ENCODE peak calls at places on chromosomes 5 and 9, in four cellular contexts. S is mammary epithelial cell, I is fibroblast of mammary gland, Q is psoas muscle. E is an unnamed sample.

GRCh38 chr9:127614961-127615360 is 2.9 kb downstream of the STXBP1 start:
- DNase-seq in S (no peak), I (peak), Q (peak), E (no peak)

GRCh38 chr5:169637085-169637855 is at the start of gene DOCK2:
- DNase-seq in S (no peak), I (no peak), Q (peak), E (peak)

GRCh38 chr9:4077499-4078102 is 222.3 kb downstream of the GLIS3 start:
- DNase-seq in S (peak), I (peak), Q (peak), E (peak)

GRCh38 chr5:108379722-108380530 is 2.0 kb downstream of the FBXL17 start:
- DNase-seq in S (no peak), I (peak), Q (no peak), E (peak)

GRCh38 chr5:74040065-74040551 is 414.1 kb downstream of the ARHGEF28 start:
- DNase-seq in S (peak), I (peak), Q (no peak), E (no peak)

GRCh38 chr5:57456531-57457135 is 26.0 kb downstream of the ACTBL2 start:
- DNase-seq in S (no peak), I (no peak), Q (no peak), E (no peak)

GRCh38 chr5:171306141-171306540 is 2.9 kb upstream of the TLX3 start:
- DNase-seq in S (no peak), I (no peak), Q (no peak), E (no peak)

GRCh38 chr9:755454-756381 is 85.8 kb upstream of the DMRT1 start:
- DNase-seq in S (peak), I (peak), Q (no peak), E (peak)

GRCh38 chr5:138656916-138657315 is 81.7 kb upstream of the HSPA9 start:
- DNase-seq in S (no peak), I (no peak), Q (no peak), E (no peak)

GRCh38 chr9:89377411-89377810 is 59.1 kb downstream of the SECISBP2 start:
- DNase-seq in S (no peak), I (no peak), Q (no peak), E (no peak)

GRCh38 chr9:69254223-69254622 is 70.8 kb upstream of the ENTREP1 start:
- DNase-seq in S (no peak), I (no peak), Q (no peak), E (no peak)

GRCh38 chr9:113523421-113524141 is 60.1 kb downstream of the RGS3 start:
- DNase-seq in S (no peak), I (peak), Q (peak), E (peak)

GRCh38 chr5:20276061-20276958 is 288.3 kb upstream of the CDH18 start:
- DNase-seq in S (peak), I (peak), Q (peak), E (no peak)

GRCh38 chr5:9222054-9222738 is 323.7 kb downstream of the SEMA5A start:
- DNase-seq in S (no peak), I (no peak), Q (no peak), E (no peak)

GRCh38 chr9:89888677-89889076 is 283.9 kb downstream of the GADD45G start:
- DNase-seq in S (no peak), I (no peak), Q (no peak), E (no peak)

GRCh38 chr9:104025109-104025508 is 69.0 kb upstream of the SMC2 start:
- DNase-seq in S (peak), I (peak), Q (no peak), E (no peak)

GRCh38 chr5:142806769-142807377 is 36.7 kb downstream of the ARHGAP26 start:
- DNase-seq in S (no peak), I (no peak), Q (no peak), E (no peak)

GRCh38 chr5:142805339-142805738 is 35.2 kb downstream of the ARHGAP26 start:
- DNase-seq in S (no peak), I (no peak), Q (no peak), E (no peak)

GRCh38 chr5:142800776-142801494 is 30.8 kb downstream of the ARHGAP26 start:
- DNase-seq in S (no peak), I (no peak), Q (no peak), E (peak)

GRCh38 chr5:142801495-142801871 is 31.3 kb downstream of the ARHGAP26 start:
- DNase-seq in S (no peak), I (no peak), Q (no peak), E (no peak)

DNA sequence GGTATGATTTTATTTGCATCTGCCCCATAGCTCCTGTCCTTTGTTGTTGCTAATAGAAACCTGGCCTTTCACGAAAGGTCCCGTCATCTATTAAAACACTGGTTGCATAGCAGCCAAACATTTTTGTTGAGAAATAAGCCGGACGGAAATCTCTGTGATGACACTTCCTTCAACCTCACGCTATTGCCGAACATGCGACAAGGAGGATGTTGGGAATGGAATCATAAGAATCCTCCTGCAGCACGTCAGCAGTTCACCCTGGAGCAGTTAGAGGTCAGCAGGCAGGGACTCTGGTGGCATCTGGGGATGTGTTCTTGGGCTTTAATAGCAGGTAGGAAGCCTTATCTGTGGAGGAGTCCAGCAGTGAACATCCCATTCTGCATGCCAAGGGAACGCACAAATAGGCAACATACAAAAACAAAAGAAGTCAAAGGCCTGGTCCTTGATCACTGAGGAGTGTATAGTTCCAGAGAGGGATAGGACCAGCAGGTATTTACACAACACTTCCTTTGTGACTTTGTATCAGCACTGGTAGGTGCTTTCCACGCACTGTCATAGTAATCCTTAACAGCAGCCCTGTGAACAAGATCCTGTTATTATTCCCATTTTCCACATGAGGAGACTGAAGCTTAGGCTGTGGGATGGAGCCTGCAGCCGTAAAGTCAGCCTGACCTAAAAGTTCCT is 33.4 kb downstream of the ARHGAP26 start:
- DNase-seq in S (no peak), I (peak), Q (peak), E (no peak)
- H3K4me3 ChIP-seq in S (no peak), I (no peak), Q (no peak), E (no peak)

GRCh38 chr5:53373420-53374188 is 106.8 kb upstream of the FST start:
- DNase-seq in S (peak), I (peak), Q (no peak), E (no peak)
- TF ChIP-seq CTCF in S (no peak), I (no peak), Q (no peak), E (no peak)

GRCh38 chr9:133023117-133023890 is 7.5 kb upstream of the GTF3C5 start:
- DNase-seq in S (no peak), I (no peak), Q (no peak), E (peak)
- H3K4me3 ChIP-seq in S (no peak), I (no peak), Q (no peak), E (no peak)

GRCh38 chr9:87712801-87713277 is 13.1 kb upstream of the CTSL start:
- DNase-seq in S (no peak), I (no peak), Q (no peak), E (no peak)

GRCh38 chr9:87714819-87715218 is 11.1 kb upstream of the CTSL start:
- DNase-seq in S (peak), I (peak), Q (no peak), E (no peak)

GRCh38 chr9:87713990-87714335 is 12.0 kb upstream of the CTSL start:
- DNase-seq in S (no peak), I (no peak), Q (no peak), E (no peak)

GRCh38 chr9:87711857-87712800 is 13.8 kb upstream of the CTSL start:
- DNase-seq in S (peak), I (peak), Q (no peak), E (no peak)

GRCh38 chr9:87713278-87713989 is 12.5 kb upstream of the CTSL start:
- DNase-seq in S (peak), I (peak), Q (peak), E (no peak)
- TF ChIP-seq CTCF in S (no peak), I (peak), Q (no peak), E (no peak)

GRCh38 chr5:172758077-172758835 is 12.7 kb downstream of the DUSP1 start:
- DNase-seq in S (peak), I (peak), Q (no peak), E (no peak)
- H3K4me3 ChIP-seq in S (no peak), I (no peak), Q (no peak), E (no peak)

GRCh38 chr5:77867914-77868313 is 91.8 kb upstream of the TBCA start:
- DNase-seq in S (no peak), I (no peak), Q (no peak), E (no peak)
- TF ChIP-seq CTCF in S (no peak), I (peak), Q (no peak), E (no peak)

DNA sequence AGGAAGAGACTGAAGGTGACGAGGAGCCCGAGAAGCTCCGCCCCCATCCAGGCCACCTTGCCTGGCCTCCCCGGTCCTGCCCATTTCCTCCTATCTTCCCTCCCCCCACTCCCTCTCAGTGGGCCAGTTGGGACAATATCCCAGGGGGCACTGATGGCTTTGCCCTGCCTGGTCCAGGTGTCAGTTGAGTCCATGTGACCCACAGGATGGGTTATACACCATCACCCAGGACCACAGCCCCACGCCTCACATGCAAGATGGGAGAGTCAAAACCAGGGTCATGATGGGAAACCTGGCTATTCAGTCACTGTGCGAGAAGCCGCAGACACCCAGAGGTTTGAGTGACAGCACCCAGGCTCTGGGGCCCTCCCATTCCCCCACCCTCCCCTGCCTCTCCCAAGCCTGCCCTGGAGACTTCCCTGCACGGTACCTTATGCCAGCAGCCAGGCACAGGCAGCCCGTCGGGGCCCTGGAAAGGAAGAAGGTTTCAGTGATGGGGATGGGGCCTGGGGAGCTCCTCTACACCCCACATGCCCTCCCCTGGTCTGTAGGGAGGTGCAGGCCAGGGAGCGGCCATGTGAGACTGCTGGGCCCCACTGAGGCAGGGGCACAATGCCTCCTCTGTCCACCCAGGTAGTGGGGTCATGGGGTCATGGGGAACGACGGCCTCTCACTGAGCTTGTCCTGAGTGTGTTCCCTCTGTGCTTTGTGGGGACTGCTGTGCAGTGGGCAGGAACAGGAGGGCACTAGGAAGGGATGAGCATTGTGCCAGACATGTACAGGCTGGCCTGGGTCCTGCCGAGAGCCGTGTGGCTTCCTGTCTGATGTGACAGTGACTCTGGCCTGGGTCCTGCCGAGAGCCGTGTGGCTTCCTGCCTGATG is 6.3 kb upstream of the PHYKPL start:
- DNase-seq in S (no peak), I (no peak), Q (peak), E (peak)
- H3K4me3 ChIP-seq in S (no peak), I (no peak), Q (no peak), E (peak)